ENCODE peak calls at places on chromosomes 11 and 22, in seven cellular contexts. One of them, this sample, is unnamed.

GRCh38 chr11:102266111-102266510 is 51.2 kb upstream of the BIRC3 start:
- DNase-seq in neural progenitor cell: no peak
- DNase-seq in endothelial cell: no peak
- DNase-seq in astrocyte of the spinal cord: no peak
- DNase-seq in lung: no peak
- DNase-seq in nephron progenitor cell: no peak
- DNase-seq in upper lobe of right lung: no peak
- DNase-seq in this sample: no peak

GRCh38 chr22:44983878-44984482 is 25.8 kb downstream of the PHF21B start:
- DNase-seq in astrocyte of the spinal cord: no peak
- DNase-seq in endothelial cell: no peak
- DNase-seq in nephron progenitor cell: no peak
- DNase-seq in lung: no peak
- DNase-seq in upper lobe of right lung: no peak
- DNase-seq in neural progenitor cell: no peak
- DNase-seq in this sample: no peak

GRCh38 chr22:50274311-50274710 is 4.1 kb upstream of the MAPK11 start:
- DNase-seq in astrocyte of the spinal cord: peak
- DNase-seq in endothelial cell: no peak
- DNase-seq in lung: no peak
- DNase-seq in neural progenitor cell: peak
- DNase-seq in nephron progenitor cell: peak
- DNase-seq in upper lobe of right lung: no peak
- DNase-seq in this sample: peak

GRCh38 chr11:61922539-61922938 is 5.2 kb upstream of the RAB3IL1 start:
- DNase-seq in upper lobe of right lung: no peak
- DNase-seq in endothelial cell: no peak
- DNase-seq in nephron progenitor cell: peak
- DNase-seq in astrocyte of the spinal cord: peak
- DNase-seq in neural progenitor cell: no peak
- DNase-seq in lung: no peak
- DNase-seq in this sample: peak

GRCh38 chr11:110092577-110093406 is at the start of gene ZC3H12C:
- DNase-seq in endothelial cell: peak
- DNase-seq in upper lobe of right lung: peak
- DNase-seq in nephron progenitor cell: peak
- DNase-seq in neural progenitor cell: peak
- DNase-seq in lung: peak
- DNase-seq in astrocyte of the spinal cord: peak
- DNase-seq in this sample: peak

GRCh38 chr22:49207008-49207775 is 620.5 kb downstream of the BRD1 start:
- DNase-seq in lung: no peak
- DNase-seq in astrocyte of the spinal cord: no peak
- DNase-seq in neural progenitor cell: no peak
- DNase-seq in nephron progenitor cell: no peak
- DNase-seq in endothelial cell: no peak
- DNase-seq in upper lobe of right lung: peak
- DNase-seq in this sample: no peak

GRCh38 chr11:62133328-62134065 is 9.7 kb downstream of the INCENP start:
- DNase-seq in astrocyte of the spinal cord: no peak
- DNase-seq in endothelial cell: no peak
- DNase-seq in neural progenitor cell: no peak
- DNase-seq in nephron progenitor cell: no peak
- DNase-seq in upper lobe of right lung: no peak
- DNase-seq in lung: no peak
- DNase-seq in this sample: no peak

GRCh38 chr11:19589567-19590260 is 122.9 kb upstream of the NAV2 start:
- DNase-seq in nephron progenitor cell: no peak
- DNase-seq in lung: no peak
- DNase-seq in neural progenitor cell: no peak
- DNase-seq in endothelial cell: no peak
- DNase-seq in upper lobe of right lung: no peak
- DNase-seq in astrocyte of the spinal cord: no peak
- DNase-seq in this sample: no peak

GRCh38 chr22:44436656-44437492 is 61.2 kb downstream of the RTL6 start:
- DNase-seq in neural progenitor cell: no peak
- DNase-seq in endothelial cell: no peak
- DNase-seq in astrocyte of the spinal cord: no peak
- DNase-seq in nephron progenitor cell: no peak
- DNase-seq in lung: no peak
- DNase-seq in upper lobe of right lung: peak
- DNase-seq in this sample: no peak

GRCh38 chr11:30429550-30429949 is 106.6 kb downstream of the ARL14EP start:
- DNase-seq in upper lobe of right lung: no peak
- DNase-seq in nephron progenitor cell: no peak
- DNase-seq in neural progenitor cell: no peak
- DNase-seq in lung: no peak
- DNase-seq in endothelial cell: no peak
- DNase-seq in astrocyte of the spinal cord: no peak
- DNase-seq in this sample: no peak

GRCh38 chr11:636511-637332 is at the start of gene DRD4:
- DNase-seq in endothelial cell: no peak
- DNase-seq in astrocyte of the spinal cord: no peak
- DNase-seq in nephron progenitor cell: peak
- DNase-seq in lung: no peak
- DNase-seq in neural progenitor cell: peak
- DNase-seq in upper lobe of right lung: no peak
- DNase-seq in this sample: no peak

GRCh38 chr11:121464352-121464946 is 11.7 kb upstream of the SORL1-AS1 start:
- DNase-seq in astrocyte of the spinal cord: peak
- DNase-seq in nephron progenitor cell: peak
- DNase-seq in upper lobe of right lung: no peak
- DNase-seq in lung: peak
- DNase-seq in neural progenitor cell: no peak
- DNase-seq in endothelial cell: no peak
- DNase-seq in this sample: peak

GRCh38 chr11:119530503-119530902 is 107.5 kb upstream of the THY1 start:
- DNase-seq in neural progenitor cell: no peak
- DNase-seq in endothelial cell: no peak
- DNase-seq in astrocyte of the spinal cord: no peak
- DNase-seq in upper lobe of right lung: no peak
- DNase-seq in nephron progenitor cell: no peak
- DNase-seq in lung: no peak
- DNase-seq in this sample: no peak

GRCh38 chr11:28969832-28970231 is 861.6 kb downstream of the METTL15 start:
- DNase-seq in neural progenitor cell: peak
- DNase-seq in upper lobe of right lung: no peak
- DNase-seq in nephron progenitor cell: no peak
- DNase-seq in astrocyte of the spinal cord: no peak
- DNase-seq in endothelial cell: no peak
- DNase-seq in lung: no peak
- DNase-seq in this sample: no peak

GRCh38 chr11:64459016-64459415 is 100.1 kb downstream of the RPS6KA4 start:
- DNase-seq in endothelial cell: no peak
- DNase-seq in lung: no peak
- DNase-seq in upper lobe of right lung: peak
- DNase-seq in astrocyte of the spinal cord: no peak
- DNase-seq in neural progenitor cell: no peak
- DNase-seq in nephron progenitor cell: no peak
- DNase-seq in this sample: no peak

GRCh38 chr11:66268953-66269906 is 791 bp downstream of the RAB1B start:
- DNase-seq in endothelial cell: no peak
- DNase-seq in astrocyte of the spinal cord: peak
- DNase-seq in upper lobe of right lung: peak
- DNase-seq in nephron progenitor cell: peak
- DNase-seq in lung: no peak
- DNase-seq in neural progenitor cell: peak
- DNase-seq in this sample: peak

GRCh38 chr11:8222820-8223512 is 40.7 kb downstream of the LMO1 start:
- DNase-seq in astrocyte of the spinal cord: no peak
- DNase-seq in lung: no peak
- DNase-seq in upper lobe of right lung: peak
- DNase-seq in nephron progenitor cell: no peak
- DNase-seq in endothelial cell: no peak
- DNase-seq in neural progenitor cell: no peak
- DNase-seq in this sample: no peak

GRCh38 chr11:76794371-76795284 is 11.5 kb downstream of the TSKU start:
- DNase-seq in astrocyte of the spinal cord: no peak
- DNase-seq in neural progenitor cell: no peak
- DNase-seq in upper lobe of right lung: no peak
- DNase-seq in endothelial cell: no peak
- DNase-seq in lung: no peak
- DNase-seq in nephron progenitor cell: no peak
- DNase-seq in this sample: no peak

GRCh38 chr11:77109236-77110019 is 6.8 kb downstream of the OMP start:
- DNase-seq in astrocyte of the spinal cord: peak
- DNase-seq in endothelial cell: no peak
- DNase-seq in nephron progenitor cell: no peak
- DNase-seq in upper lobe of right lung: no peak
- DNase-seq in neural progenitor cell: no peak
- DNase-seq in lung: no peak
- DNase-seq in this sample: peak

GRCh38 chr11:77345621-77346020 is 44.1 kb upstream of the GDPD4 start:
- DNase-seq in nephron progenitor cell: no peak
- DNase-seq in neural progenitor cell: no peak
- DNase-seq in upper lobe of right lung: no peak
- DNase-seq in endothelial cell: no peak
- DNase-seq in astrocyte of the spinal cord: peak
- DNase-seq in lung: no peak
- DNase-seq in this sample: no peak

GRCh38 chr22:29456211-29456671 is 17.9 kb downstream of the RFPL1 start:
- DNase-seq in upper lobe of right lung: no peak
- DNase-seq in endothelial cell: no peak
- DNase-seq in neural progenitor cell: peak
- DNase-seq in astrocyte of the spinal cord: peak
- DNase-seq in lung: no peak
- DNase-seq in nephron progenitor cell: peak
- DNase-seq in this sample: no peak

GRCh38 chr11:31096191-31096590 is 273.3 kb downstream of the DCDC1 start:
- DNase-seq in upper lobe of right lung: no peak
- DNase-seq in endothelial cell: no peak
- DNase-seq in lung: no peak
- DNase-seq in neural progenitor cell: no peak
- DNase-seq in nephron progenitor cell: no peak
- DNase-seq in astrocyte of the spinal cord: no peak
- DNase-seq in this sample: no peak

GRCh38 chr11:5618807-5619206 is 6.0 kb upstream of the TRIM34 start:
- DNase-seq in lung: no peak
- DNase-seq in astrocyte of the spinal cord: peak
- DNase-seq in endothelial cell: no peak
- DNase-seq in neural progenitor cell: no peak
- DNase-seq in upper lobe of right lung: no peak
- DNase-seq in nephron progenitor cell: no peak
- DNase-seq in this sample: no peak

GRCh38 chr11:78253797-78254196 is 65.1 kb downstream of the USP35 start:
- DNase-seq in astrocyte of the spinal cord: peak
- DNase-seq in lung: no peak
- DNase-seq in nephron progenitor cell: no peak
- DNase-seq in neural progenitor cell: no peak
- DNase-seq in upper lobe of right lung: no peak
- DNase-seq in endothelial cell: no peak
- DNase-seq in this sample: no peak

GRCh38 chr11:19258651-19259230 is 18.0 kb upstream of the E2F8 start:
- DNase-seq in lung: no peak
- DNase-seq in upper lobe of right lung: no peak
- DNase-seq in astrocyte of the spinal cord: no peak
- DNase-seq in nephron progenitor cell: no peak
- DNase-seq in neural progenitor cell: peak
- DNase-seq in endothelial cell: no peak
- DNase-seq in this sample: no peak

GRCh38 chr11:3964056-3964455 is 108.6 kb downstream of the STIM1 start:
- DNase-seq in upper lobe of right lung: no peak
- DNase-seq in endothelial cell: no peak
- DNase-seq in nephron progenitor cell: no peak
- DNase-seq in astrocyte of the spinal cord: no peak
- DNase-seq in neural progenitor cell: no peak
- DNase-seq in lung: no peak
- DNase-seq in this sample: no peak

GRCh38 chr11:132024587-132025295 is 654.3 kb downstream of the NTM start:
- DNase-seq in nephron progenitor cell: no peak
- DNase-seq in neural progenitor cell: no peak
- DNase-seq in lung: no peak
- DNase-seq in astrocyte of the spinal cord: peak
- DNase-seq in endothelial cell: no peak
- DNase-seq in upper lobe of right lung: no peak
- DNase-seq in this sample: no peak

GRCh38 chr11:87002918-87003317 is 34.8 kb upstream of the TMEM135 start:
- DNase-seq in nephron progenitor cell: no peak
- DNase-seq in neural progenitor cell: no peak
- DNase-seq in upper lobe of right lung: no peak
- DNase-seq in astrocyte of the spinal cord: no peak
- DNase-seq in lung: no peak
- DNase-seq in endothelial cell: no peak
- DNase-seq in this sample: no peak

GRCh38 chr22:29470159-29470855 is 9.7 kb upstream of the NEFH start:
- DNase-seq in upper lobe of right lung: peak
- DNase-seq in neural progenitor cell: peak
- DNase-seq in astrocyte of the spinal cord: peak
- DNase-seq in endothelial cell: peak
- DNase-seq in nephron progenitor cell: peak
- DNase-seq in lung: peak
- DNase-seq in this sample: peak

GRCh38 chr22:24230911-24231656 is 13.8 kb downstream of the GGT5 start:
- DNase-seq in endothelial cell: peak
- DNase-seq in upper lobe of right lung: peak
- DNase-seq in astrocyte of the spinal cord: no peak
- DNase-seq in neural progenitor cell: peak
- DNase-seq in lung: peak
- DNase-seq in nephron progenitor cell: peak
- DNase-seq in this sample: peak
- TF ChIP-seq CTCF in endothelial cell: peak
- TF ChIP-seq CTCF in upper lobe of right lung: peak
- TF ChIP-seq CTCF in astrocyte of the spinal cord: peak
- TF ChIP-seq CTCF in neural progenitor cell: peak
- TF ChIP-seq CTCF in lung: no peak
- TF ChIP-seq CTCF in nephron progenitor cell: peak
- TF ChIP-seq CTCF in this sample: peak

GRCh38 chr22:31943206-31943975 is 944 bp upstream of the YWHAH start:
- DNase-seq in endothelial cell: no peak
- DNase-seq in upper lobe of right lung: no peak
- DNase-seq in nephron progenitor cell: no peak
- DNase-seq in astrocyte of the spinal cord: no peak
- DNase-seq in lung: no peak
- DNase-seq in neural progenitor cell: no peak
- DNase-seq in this sample: no peak
- TF ChIP-seq CTCF in endothelial cell: no peak
- TF ChIP-seq CTCF in upper lobe of right lung: no peak
- TF ChIP-seq CTCF in nephron progenitor cell: no peak
- TF ChIP-seq CTCF in astrocyte of the spinal cord: no peak
- TF ChIP-seq CTCF in lung: no peak
- TF ChIP-seq CTCF in neural progenitor cell: no peak
- TF ChIP-seq CTCF in this sample: no peak

GRCh38 chr11:57763568-57763967 is 2.0 kb downstream of the CTNND1 start:
- DNase-seq in astrocyte of the spinal cord: peak
- DNase-seq in neural progenitor cell: peak
- DNase-seq in lung: no peak
- DNase-seq in nephron progenitor cell: no peak
- DNase-seq in endothelial cell: no peak
- DNase-seq in upper lobe of right lung: no peak
- DNase-seq in this sample: no peak
- TF ChIP-seq CTCF in astrocyte of the spinal cord: peak
- TF ChIP-seq CTCF in neural progenitor cell: peak
- TF ChIP-seq CTCF in lung: no peak
- TF ChIP-seq CTCF in nephron progenitor cell: no peak
- TF ChIP-seq CTCF in endothelial cell: peak
- TF ChIP-seq CTCF in upper lobe of right lung: peak
- TF ChIP-seq CTCF in this sample: peak

DNA sequence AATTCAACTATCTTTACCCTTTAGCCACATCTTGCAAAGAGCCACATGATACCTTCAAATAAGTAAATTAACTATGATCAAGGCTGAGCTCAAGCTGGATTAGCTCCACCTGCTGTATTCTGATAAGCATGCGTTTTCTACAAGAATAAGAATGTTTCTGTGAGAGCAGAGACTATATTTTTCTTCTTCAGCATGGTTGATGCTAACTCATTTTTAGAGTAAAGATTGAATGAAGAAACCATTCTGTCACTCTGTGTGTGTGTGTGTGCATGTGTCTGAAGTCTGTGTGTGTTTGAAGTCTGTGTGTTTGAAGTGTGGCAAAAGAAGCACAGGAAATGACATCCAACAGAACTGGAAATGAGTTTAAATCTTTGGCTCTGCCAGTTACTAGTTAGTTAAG is 12.0 kb upstream of the LAYN start:
- DNase-seq in astrocyte of the spinal cord: no peak
- DNase-seq in endothelial cell: no peak
- DNase-seq in nephron progenitor cell: no peak
- DNase-seq in lung: no peak
- DNase-seq in neural progenitor cell: no peak
- DNase-seq in upper lobe of right lung: no peak
- DNase-seq in this sample: no peak
- TF ChIP-seq CTCF in astrocyte of the spinal cord: no peak
- TF ChIP-seq CTCF in endothelial cell: no peak
- TF ChIP-seq CTCF in nephron progenitor cell: no peak
- TF ChIP-seq CTCF in lung: no peak
- TF ChIP-seq CTCF in neural progenitor cell: no peak
- TF ChIP-seq CTCF in upper lobe of right lung: no peak
- TF ChIP-seq CTCF in this sample: no peak